ENCODE peak calls at places on chromosomes 12 and 14, in six cellular contexts. P is K562; J is NB4; W is left lung; A is choroid plexus epithelial cell; V is CD8-positive, alpha-beta T cell. C is an unnamed sample.

GRCh38 chr12:116881325-116881866 is at the start of gene HRK:
- DNase-seq in P (peak), J (no peak), W (no peak), A (peak), V (no peak), C (no peak)

GRCh38 chr12:12445165-12445881 is 88.4 kb downstream of the BORCS5 start:
- DNase-seq in P (no peak), J (no peak), W (no peak), A (no peak), V (no peak), C (no peak)

GRCh38 chr14:96405603-96406158 is 13.8 kb downstream of the AK7 start:
- DNase-seq in P (no peak), J (no peak), W (no peak), A (no peak), V (no peak), C (no peak)

GRCh38 chr14:103097244-103097993 is 2.9 kb downstream of the EXOC3L4 start:
- DNase-seq in P (no peak), J (no peak), W (no peak), A (no peak), V (no peak), C (no peak)

GRCh38 chr14:35414365-35414764 is 9.8 kb upstream of the NFKBIA start:
- DNase-seq in P (no peak), J (no peak), W (no peak), A (peak), V (no peak), C (no peak)

GRCh38 chr12:122080149-122081107 is 1.9 kb downstream of the MLXIP start:
- DNase-seq in P (no peak), J (peak), W (peak), A (peak), V (no peak), C (no peak)

GRCh38 chr12:122946690-122947271 is 19.5 kb downstream of the ABCB9 start:
- DNase-seq in P (peak), J (peak), W (peak), A (peak), V (peak), C (peak)

GRCh38 chr14:89849931-89850330 is 104.6 kb downstream of the EFCAB11 start:
- DNase-seq in P (no peak), J (no peak), W (no peak), A (peak), V (no peak), C (no peak)

GRCh38 chr12:14260011-14260993 is 105.2 kb upstream of the ATF7IP start:
- DNase-seq in P (peak), J (peak), W (peak), A (peak), V (no peak), C (no peak)

GRCh38 chr14:82075566-82075965 is 541.9 kb upstream of the SEL1L start:
- DNase-seq in P (no peak), J (peak), W (no peak), A (peak), V (no peak), C (no peak)

GRCh38 chr14:105069887-105070759 is 4.9 kb upstream of the GPR132 start:
- DNase-seq in P (peak), J (peak), W (no peak), A (no peak), V (no peak), C (peak)

GRCh38 chr14:64639340-64639821 is 64.8 kb upstream of the PLEKHG3 start:
- DNase-seq in P (no peak), J (no peak), W (no peak), A (peak), V (no peak), C (no peak)

GRCh38 chr14:56135001-56135400 is 16.8 kb downstream of the PELI2 start:
- DNase-seq in P (no peak), J (no peak), W (no peak), A (no peak), V (no peak), C (no peak)

GRCh38 chr14:41532255-41532654 is 74.4 kb upstream of the LRFN5 start:
- DNase-seq in P (no peak), J (no peak), W (no peak), A (no peak), V (no peak), C (no peak)

GRCh38 chr12:109777544-109777943 is 55.7 kb downstream of the TRPV4 start:
- DNase-seq in P (peak), J (peak), W (no peak), A (peak), V (no peak), C (peak)
- H3K4me3 ChIP-seq in P (no peak), J (no peak), W (no peak), A (no peak), V (no peak), C (no peak)

GRCh38 chr14:20907214-20907613 is 16.0 kb downstream of the RNASE3 start:
- DNase-seq in P (no peak), J (no peak), W (no peak), A (no peak), V (no peak), C (no peak)

GRCh38 chr14:20904393-20905029 is 13.3 kb downstream of the RNASE3 start:
- DNase-seq in P (no peak), J (peak), W (peak), A (no peak), V (no peak), C (no peak)

GRCh38 chr14:20905661-20906060 is 14.5 kb downstream of the RNASE3 start:
- DNase-seq in P (no peak), J (peak), W (no peak), A (no peak), V (no peak), C (no peak)
- H3K4me3 ChIP-seq in P (no peak), J (no peak), W (no peak), A (no peak), V (no peak), C (no peak)

DNA sequence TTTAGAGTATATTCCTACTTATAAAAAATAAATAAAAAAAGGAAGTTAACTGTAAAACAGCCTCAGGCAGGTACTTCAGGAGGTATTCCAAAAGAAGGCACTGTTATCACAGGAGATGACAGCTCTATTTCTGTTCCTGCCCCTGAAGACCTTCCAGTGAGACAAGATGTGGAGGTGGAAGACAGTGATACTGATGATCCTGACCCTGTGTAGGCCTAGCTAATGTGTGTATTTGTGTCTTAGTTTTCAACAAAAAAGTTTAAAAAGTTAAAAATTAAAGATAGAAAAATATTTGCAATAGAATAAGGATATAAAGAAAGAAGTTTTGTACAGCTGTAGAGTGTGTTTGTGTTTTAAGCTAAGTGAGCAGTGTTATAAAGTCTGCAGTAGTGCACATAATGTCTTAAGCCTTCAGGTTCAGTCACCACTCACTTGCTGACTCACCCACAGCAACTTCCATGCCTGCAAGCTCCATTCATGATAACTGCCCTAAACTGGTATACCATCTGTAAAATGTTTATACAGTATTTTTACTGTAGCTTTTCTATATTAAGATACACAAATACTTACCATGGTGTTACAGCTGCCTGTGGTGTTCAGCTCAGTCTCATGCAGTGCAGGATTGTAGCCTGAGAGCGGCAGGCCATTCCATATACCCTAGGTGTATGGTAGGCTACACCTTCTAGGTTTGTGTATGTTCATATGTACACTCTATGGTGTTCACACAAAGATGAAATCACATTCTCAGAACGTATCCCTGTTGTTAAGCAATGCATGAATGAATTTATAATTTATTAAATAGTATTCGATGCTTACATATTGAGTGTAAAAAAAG is 121.1 kb downstream of the ANO6 start:
- DNase-seq in P (no peak), J (peak), W (no peak), A (peak), V (no peak), C (no peak)
- H3K4me3 ChIP-seq in P (no peak), J (no peak), W (no peak), A (no peak), V (no peak), C (no peak)

DNA sequence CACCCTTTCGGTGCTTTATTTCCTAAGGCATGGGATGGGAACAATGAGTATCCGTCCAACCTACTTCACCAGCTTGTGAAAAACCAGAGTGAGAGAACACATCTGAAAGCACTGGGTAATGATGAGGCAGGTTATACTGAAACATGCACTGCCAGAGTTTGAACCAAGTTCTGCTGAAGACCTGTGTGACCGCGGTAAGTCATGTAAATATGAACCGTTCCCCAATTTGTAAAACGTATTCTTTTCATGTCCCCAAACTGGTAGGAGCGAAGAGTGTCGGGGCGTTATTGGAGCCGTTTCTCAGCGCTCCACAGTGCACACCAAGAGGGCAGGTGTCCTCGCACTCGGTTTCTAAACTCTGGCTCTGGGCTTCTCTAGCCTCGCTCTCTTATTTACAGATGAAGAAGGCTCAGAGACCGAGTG is 788 bp upstream of the NGDN start:
- DNase-seq in P (no peak), J (no peak), W (no peak), A (no peak), V (no peak), C (no peak)
- H3K4me3 ChIP-seq in P (peak), J (peak), W (peak), A (peak), V (peak), C (peak)

DNA sequence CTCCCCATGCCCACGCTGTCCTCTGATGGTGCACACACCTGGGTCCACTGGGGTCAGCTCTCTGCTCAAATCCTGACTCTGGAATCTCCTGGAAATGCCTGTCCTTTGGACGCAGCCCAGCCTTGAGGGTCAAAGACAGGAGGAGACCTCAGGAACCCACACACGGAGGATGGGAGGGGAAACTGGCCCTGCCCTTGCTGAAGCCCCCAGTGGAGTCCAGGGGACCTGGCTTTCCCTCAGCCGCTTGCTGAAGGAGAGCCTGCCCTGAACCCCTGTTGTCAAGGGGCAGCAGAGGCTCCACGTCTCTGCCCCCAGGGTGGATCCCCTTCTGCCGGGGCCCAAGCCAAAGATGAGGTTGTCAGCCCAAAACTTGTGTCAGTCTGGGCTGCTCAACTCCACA is 16.9 kb downstream of the GALNT9 start:
- DNase-seq in P (no peak), J (no peak), W (no peak), A (no peak), V (no peak), C (no peak)
- H3K4me3 ChIP-seq in P (no peak), J (no peak), W (no peak), A (no peak), V (no peak), C (no peak)

GRCh38 chr12:57593187-57593586 is 2.2 kb downstream of the PIP4K2C start:
- DNase-seq in P (no peak), J (no peak), W (no peak), A (no peak), V (no peak), C (no peak)

GRCh38 chr12:57590892-57591566 is at the start of gene PIP4K2C:
- DNase-seq in P (peak), J (peak), W (peak), A (peak), V (peak), C (peak)

GRCh38 chr12:57591567-57592325 is 754 bp downstream of the PIP4K2C start:
- DNase-seq in P (peak), J (peak), W (no peak), A (peak), V (no peak), C (no peak)

GRCh38 chr12:57590536-57590891 is 478 bp upstream of the PIP4K2C start:
- DNase-seq in P (no peak), J (no peak), W (no peak), A (no peak), V (no peak), C (no peak)

GRCh38 chr12:57592551-57593165 is 1.7 kb downstream of the PIP4K2C start:
- DNase-seq in P (no peak), J (no peak), W (no peak), A (no peak), V (no peak), C (no peak)
- H3K4me3 ChIP-seq in P (peak), J (no peak), W (no peak), A (no peak), V (no peak), C (no peak)

C was measured in GM12864.